ENCODE peak calls at places on chromosomes 11 and 22, in ten cellular contexts. Z is uterus; I is adipocyte; H is right cardiac atrium; R is NCI-H2081; W is HEK293T; V is GM23248; N is OCI-M1; B is stimulated activated naive CD8-positive, alpha-beta T cell treated with anti-CD3 and anti-CD28 coated beads, Interleukin-15, Interleukin-2, amounts not matched to agents 100 U/mL and 50 U/mL, for 24 hours; T is activated CD4-positive, alpha-beta T cell treated with anti-CD3 and anti-CD28 coated beads, Interleukin-2, amount 10 ng/mL, durations not matched to agents 7 days and 5 days. Y is an unnamed sample.

GRCh38 chr11:72190581-72191205 is 1.2 kb upstream of the FOLR1 start:
- DNase-seq in I (no peak), B (no peak), T (no peak), H (no peak), N (no peak), W (no peak), R (no peak), V (no peak), Z (no peak), Y (no peak)

GRCh38 chr11:6746086-6746618 is 25.6 kb downstream of the OR2AG2 start:
- DNase-seq in I (no peak), W (no peak), T (peak; percentile 60), R (no peak), Z (no peak), B (peak; percentile 41), V (no peak), N (peak; percentile 46), H (no peak), Y (no peak)

GRCh38 chr11:1101318-1102089 is 26.8 kb downstream of the MUC2 start:
- DNase-seq in N (no peak), B (no peak), W (no peak), R (no peak), Z (no peak), H (peak; percentile 34), V (no peak), I (no peak), T (no peak), Y (no peak)

GRCh38 chr11:86625981-86626380 is 46.4 kb downstream of the ME3 start:
- DNase-seq in W (no peak), B (no peak), T (no peak), N (no peak), I (no peak), H (no peak), V (peak; percentile 49), R (no peak), Z (no peak), Y (no peak)

GRCh38 chr22:45642966-45643365 is 28.7 kb upstream of the ATXN10 start:
- DNase-seq in B (no peak), T (no peak), N (peak; percentile 87), W (no peak), V (no peak), Z (no peak), R (no peak), I (no peak), H (no peak), Y (no peak)

GRCh38 chr22:35411112-35411511 is 11.2 kb downstream of the MCM5 start:
- DNase-seq in V (no peak), R (no peak), N (no peak), I (no peak), B (no peak), H (no peak), T (no peak), Z (no peak), W (no peak), Y (no peak)

GRCh38 chr22:20031732-20032406 is 11.0 kb downstream of the TANGO2 start:
- DNase-seq in H (no peak), Z (no peak), R (no peak), N (no peak), I (no peak), V (no peak), W (no peak), B (no peak), T (peak; percentile 30), Y (no peak)

GRCh38 chr11:6057452-6057851 is 26.9 kb upstream of the OR56A1 start:
- DNase-seq in T (no peak), V (no peak), R (no peak), N (no peak), I (no peak), Z (no peak), W (no peak), H (no peak), B (no peak), Y (no peak)

GRCh38 chr11:115153135-115153534 is 351.1 kb downstream of the CADM1 start:
- DNase-seq in I (no peak), W (no peak), T (no peak), R (no peak), V (peak; percentile 29), Z (no peak), N (no peak), H (no peak), B (no peak), Y (no peak)

GRCh38 chr11:70756341-70756740 is 358.0 kb downstream of the CTTN start:
- DNase-seq in N (no peak), I (no peak), T (no peak), R (no peak), B (no peak), Z (no peak), V (no peak), W (no peak), H (no peak), Y (peak; percentile 12)

GRCh38 chr11:76810151-76810853 is 27.1 kb downstream of the TSKU start:
- DNase-seq in V (peak; percentile 57), T (peak; percentile 61), R (no peak), B (peak; percentile 66), Z (no peak), N (peak; percentile 96), W (no peak), H (no peak), I (peak; percentile 68), Y (no peak)

GRCh38 chr11:125091877-125092664 is 19.4 kb downstream of the TMEM218 start:
- DNase-seq in I (no peak), W (no peak), T (no peak), Z (no peak), B (no peak), R (no peak), N (no peak), V (no peak), H (no peak), Y (no peak)

GRCh38 chr11:44014968-44015623 is 32.7 kb upstream of the ACCSL start:
- DNase-seq in Z (peak; percentile 10), N (no peak), I (peak; percentile 37), W (no peak), T (no peak), B (no peak), R (no peak), H (no peak), V (peak; percentile 92), Y (no peak)

GRCh38 chr22:44838316-44839016 is 86.1 kb downstream of the ARHGAP8 start:
- DNase-seq in W (no peak), N (no peak), T (no peak), Z (no peak), R (no peak), H (no peak), B (no peak), I (no peak), V (no peak), Y (no peak)

GRCh38 chr11:35327829-35328228 is 91.5 kb downstream of the SLC1A2 start:
- DNase-seq in I (no peak), H (no peak), N (no peak), Z (no peak), V (no peak), W (no peak), R (no peak), B (no peak), T (no peak), Y (no peak)

GRCh38 chr11:82930734-82931133 is 29.2 kb downstream of the DDIAS start:
- DNase-seq in W (no peak), R (no peak), T (no peak), N (peak; percentile 72), Z (no peak), H (no peak), I (no peak), B (no peak), V (no peak), Y (no peak)

GRCh38 chr11:69912911-69913451 is 93.8 kb upstream of the FGF3 start:
- DNase-seq in R (no peak), W (no peak), H (peak; percentile 58), T (peak; percentile 11), N (peak; percentile 76), V (peak; percentile 47), B (peak; percentile 16), Z (no peak), I (peak; percentile 8), Y (no peak)

GRCh38 chr11:65650547-65651338 is 12.0 kb downstream of the RELA start:
- DNase-seq in N (no peak), Z (no peak), V (no peak), I (no peak), H (peak; percentile 65), B (no peak), R (no peak), T (no peak), W (no peak), Y (no peak)

GRCh38 chr11:90764691-90765090 is 541.8 kb upstream of the CHORDC1 start:
- DNase-seq in I (no peak), H (no peak), Z (no peak), N (no peak), V (no peak), W (no peak), B (no peak), T (no peak), R (no peak), Y (no peak)

GRCh38 chr11:128052912-128053641 is 534.3 kb downstream of the ETS1 start:
- DNase-seq in R (no peak), H (no peak), I (peak; percentile 79), B (no peak), Z (no peak), W (no peak), T (no peak), V (peak; percentile 89), N (no peak), Y (no peak)

GRCh38 chr22:24432059-24432853 is 4.9 kb downstream of the ADORA2A start:
- DNase-seq in N (no peak), R (peak; percentile 12), B (peak; percentile 69), I (peak; percentile 36), V (peak; percentile 50), H (peak; percentile 94), Z (peak; percentile 58), T (no peak), W (no peak), Y (peak; percentile 85)

GRCh38 chr22:34105461-34106062 is 185.3 kb upstream of the LARGE1 start:
- DNase-seq in R (no peak), V (peak; percentile 22), W (peak; percentile 71), N (peak; percentile 32), Z (peak; percentile 31), B (peak; percentile 39), T (peak; percentile 7), I (peak; percentile 4), H (peak; percentile 71), Y (peak; percentile 69)

GRCh38 chr11:95341246-95341645 is 110.2 kb upstream of the SESN3 start:
- DNase-seq in H (no peak), B (no peak), N (no peak), T (no peak), I (no peak), R (no peak), V (no peak), W (no peak), Z (peak; percentile 30), Y (no peak)